ENCODE peak calls at places on chromosomes 7 and 10, in ten cellular contexts. L is Peyer's patch, X is thoracic aorta, M is heart left ventricle, N is mammary epithelial cell, K is GM23248, R is brain microvascular endothelial cell, W is lower lobe of right lung, U is mesenchymal stem cell, J is PC-9. O is an unnamed sample.
A peak's percentile ranks its signal among the peaks of the same experiment; 100 is the strongest.

GRCh38 chr7:33973235-33974015 is 68.1 kb downstream of the BMPER start:
- DNase-seq in W (no peak), K (no peak), U (peak; percentile 10), L (no peak), J (no peak), X (no peak), R (no peak), N (peak; percentile 19), M (no peak), O (no peak)

GRCh38 chr7:68752485-68752884 is 845.8 kb upstream of the AUTS2 start:
- DNase-seq in U (no peak), L (no peak), M (no peak), W (no peak), J (no peak), R (no peak), N (no peak), X (no peak), K (no peak), O (no peak)

GRCh38 chr10:121187375-121187774 is 336.2 kb downstream of the WDR11 start:
- DNase-seq in M (no peak), W (no peak), R (no peak), K (no peak), L (no peak), J (no peak), U (no peak), X (no peak), N (no peak), O (no peak)

GRCh38 chr7:88132725-88133124 is 87.1 kb downstream of the SRI start:
- DNase-seq in M (no peak), J (no peak), K (no peak), U (no peak), X (no peak), W (no peak), L (no peak), N (no peak), R (no peak), O (no peak)

GRCh38 chr7:45026984-45027773 is 27.2 kb downstream of the CCM2 start:
- DNase-seq in J (no peak), K (peak; percentile 46), M (no peak), U (peak; percentile 40), R (no peak), W (no peak), L (peak; percentile 58), N (peak; percentile 67), X (no peak), O (no peak)

GRCh38 chr7:167087-167855 is 25.1 kb upstream of the FAM20C start:
- DNase-seq in U (no peak), K (no peak), W (peak; percentile 64), R (no peak), M (no peak), L (no peak), X (no peak), J (no peak), N (no peak), O (peak; percentile 74)

GRCh38 chr10:131049051-131049450 is 262.5 kb downstream of the TCERG1L start:
- DNase-seq in N (no peak), W (no peak), R (no peak), M (no peak), L (no peak), U (no peak), J (no peak), K (no peak), X (no peak), O (no peak)

GRCh38 chr10:54985732-54986131 is 184.7 kb upstream of the PCDH15 start:
- DNase-seq in J (no peak), U (peak; percentile 27), M (no peak), W (no peak), N (peak; percentile 4), X (no peak), K (peak; percentile 49), R (no peak), L (no peak), O (no peak)

GRCh38 chr10:51367120-51367519 is 292.8 kb downstream of the PRKG1 start:
- DNase-seq in L (no peak), M (no peak), X (no peak), U (no peak), N (no peak), W (no peak), J (no peak), R (no peak), K (no peak), O (no peak)

GRCh38 chr7:96415293-96415940 is 93.5 kb upstream of the SLC25A13 start:
- DNase-seq in L (no peak), N (no peak), K (no peak), X (no peak), U (no peak), M (no peak), R (no peak), W (no peak), J (no peak), O (peak; percentile 49)

GRCh38 chr7:43647314-43647691 is 64.4 kb downstream of the STK17A start:
- DNase-seq in K (peak; percentile 78), R (peak; percentile 91), X (no peak), W (no peak), N (no peak), U (peak; percentile 79), J (no peak), L (no peak), M (no peak), O (no peak)

GRCh38 chr10:113227045-113227444 is 277.0 kb downstream of the TCF7L2 start:
- DNase-seq in W (no peak), K (no peak), U (no peak), N (no peak), X (no peak), M (no peak), L (no peak), R (no peak), J (no peak), O (no peak)

GRCh38 chr10:48306870-48307531 is 524 bp downstream of the MAPK8 start:
- DNase-seq in L (peak; percentile 79), N (peak; percentile 32), R (peak; percentile 22), W (peak; percentile 79), M (peak; percentile 80), X (peak; percentile 11), U (peak; percentile 66), K (peak; percentile 75), J (no peak), O (peak; percentile 88)

GRCh38 chr7:341841-342638 is 52.1 kb downstream of the FOXL3 start:
- DNase-seq in N (no peak), L (peak; percentile 79), U (no peak), W (no peak), K (no peak), R (no peak), X (no peak), M (peak; percentile 47), J (no peak), O (no peak)

GRCh38 chr7:20083781-20084180 is 133.4 kb downstream of the MACC1 start:
- DNase-seq in K (peak; percentile 96), W (no peak), R (peak; percentile 59), M (no peak), L (no peak), N (peak; percentile 82), U (peak; percentile 83), X (no peak), J (peak; percentile 81), O (no peak)

GRCh38 chr10:78378192-78378591 is 344.5 kb downstream of the RPS24 start:
- DNase-seq in L (no peak), N (no peak), M (no peak), J (no peak), R (no peak), X (no peak), W (no peak), K (no peak), U (no peak), O (no peak)

GRCh38 chr10:49592726-49593563 is 17.2 kb upstream of the SLC18A3 start:
- DNase-seq in U (peak; percentile 55), X (no peak), J (peak; percentile 43), M (peak; percentile 41), L (peak; percentile 78), K (peak; percentile 74), N (peak; percentile 61), R (peak; percentile 46), W (no peak), O (no peak)

GRCh38 chr10:79243211-79244067 is 103.8 kb upstream of the PPIF start:
- DNase-seq in J (no peak), W (peak; percentile 64), L (peak; percentile 84), M (peak; percentile 67), K (peak; percentile 77), R (no peak), X (no peak), U (peak; percentile 59), N (no peak), O (peak; percentile 86)

GRCh38 chr7:96388620-96389383 is 66.9 kb upstream of the SLC25A13 start:
- DNase-seq in W (no peak), J (no peak), U (peak; percentile 81), K (peak; percentile 89), X (no peak), R (peak; percentile 82), L (no peak), N (peak; percentile 55), M (peak; percentile 31), O (no peak)

GRCh38 chr7:75546272-75547015 is 54.3 kb downstream of the SPDYE5 start:
- DNase-seq in R (no peak), X (no peak), K (no peak), W (no peak), L (no peak), U (no peak), M (no peak), J (no peak), N (no peak), O (peak; percentile 41)
- H3K36me3 ChIP-seq in R (no peaks in the 10 kb centered on the region), X (peaks cover 56% of the 10 kb centered on the region), K (no peaks in the 10 kb centered on the region), W (peaks cover 99% of the 10 kb centered on the region), L (no peaks in the 10 kb centered on the region), U (peaks cover 22% of the 10 kb centered on the region), M (peaks cover 93% of the 10 kb centered on the region), J (no peaks in the 10 kb centered on the region), N (no peaks in the 10 kb centered on the region), O (peaks cover 21% of the 10 kb centered on the region)

GRCh38 chr7:159212226-159212625 is 67.6 kb upstream of the VIPR2 start:
- DNase-seq in M (no peak), R (no peak), X (no peak), N (no peak), U (no peak), W (no peak), L (no peak), J (no peak), K (no peak), O (no peak)
- H3K4me3 ChIP-seq in M (no peak overlapping the region), R (no peak overlapping the region), X (no peak overlapping the region), N (no peak overlapping the region), U (no peak overlapping the region), W (no peak overlapping the region), L (no peak overlapping the region), J (no peak overlapping the region), K (no peak overlapping the region), O (no peak overlapping the region)

DNA sequence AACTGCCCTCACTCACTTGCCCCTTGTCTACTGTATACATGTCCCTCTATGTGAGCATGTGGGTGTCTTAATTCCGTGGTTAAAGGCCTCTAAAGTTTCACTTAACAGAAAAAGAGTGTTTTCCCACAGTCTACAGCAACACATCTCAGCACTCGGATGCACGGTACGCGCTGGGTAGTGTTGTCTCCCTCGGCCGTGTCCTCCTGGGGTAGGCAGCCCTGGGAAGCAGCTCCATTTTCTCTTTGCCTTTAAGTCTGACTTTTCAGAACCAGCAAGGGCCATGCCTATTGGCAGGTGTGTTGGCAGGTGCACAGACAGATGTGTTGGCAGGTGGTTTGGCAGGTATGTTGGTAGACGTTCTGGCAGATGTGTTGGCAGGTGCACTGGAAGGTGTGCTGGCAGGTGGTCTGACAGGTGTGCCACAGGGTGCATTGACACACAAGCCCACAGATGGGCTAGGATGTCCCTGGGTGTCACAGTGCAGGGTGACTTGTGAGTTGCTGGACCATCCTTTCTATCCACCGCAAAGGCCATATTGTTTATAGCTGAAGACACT is 297.1 kb downstream of the TNS3 start:
- DNase-seq in M (no peak), L (no peak), W (no peak), K (no peak), X (no peak), N (no peak), U (no peak), J (no peak), R (no peak), O (no peak)
- H3K27ac ChIP-seq in M (no peak overlapping the region), L (peak overlapping the region; percentile 86), W (no peak overlapping the region), K (peak overlapping the region; percentile 79), X (no peak overlapping the region), N (no peak overlapping the region), U (no peak overlapping the region), J (no peak overlapping the region), R (no peak overlapping the region), O (no peak overlapping the region)

GRCh38 chr10:17236468-17236886 is 8.4 kb downstream of the VIM start:
- DNase-seq in N (no peak), W (no peak), M (no peak), X (no peak), L (no peak), R (no peak), K (peak; percentile 31), U (peak; percentile 51), J (no peak), O (no peak)
- H3K36me3 ChIP-seq in N (peaks cover 57% of the 10 kb centered on the region), W (peaks cover 69% of the 10 kb centered on the region), M (peaks cover 65% of the 10 kb centered on the region), X (peaks cover 56% of the 10 kb centered on the region), L (peaks cover 4% of the 10 kb centered on the region), R (peaks cover 59% of the 10 kb centered on the region), K (peaks cover 62% of the 10 kb centered on the region), U (peaks cover 66% of the 10 kb centered on the region), J (no peaks in the 10 kb centered on the region), O (peaks cover 24% of the 10 kb centered on the region)